ENCODE peak calls at places on chromosomes 5 and 9, in eight cellular contexts. Q, N, T, C, I, O, B and K are unnamed samples.

GRCh38 chr9:91746904-91747303 is 203.1 kb downstream of the ROR2 start:
- DNase-seq in C (no peak), Q (no peak), I (no peak), N (no peak), B (no peak), T (no peak), O (no peak), K (peak; percentile 28)

GRCh38 chr9:131669234-131670172 is 70.4 kb downstream of the RAPGEF1 start:
- DNase-seq in N (no peak), Q (no peak), C (no peak), I (no peak), T (no peak), B (no peak), O (no peak), K (no peak)

GRCh38 chr9:118594428-118594827 is 774.8 kb downstream of the BRINP1 start:
- DNase-seq in N (no peak), Q (no peak), O (no peak), B (no peak), I (no peak), C (no peak), T (no peak), K (no peak)

GRCh38 chr5:137791803-137792202 is 37.6 kb upstream of the HNRNPA0 start:
- DNase-seq in I (no peak), O (no peak), B (no peak), Q (no peak), C (no peak), N (no peak), T (no peak), K (no peak)

GRCh38 chr5:169970911-169971436 is 9.3 kb downstream of the INSYN2B start:
- DNase-seq in Q (peak; percentile 57), N (no peak), O (no peak), B (no peak), T (no peak), C (peak; percentile 27), I (no peak), K (peak; percentile 55)

GRCh38 chr9:3136999-3137675 is 293.2 kb upstream of the PUM3 start:
- DNase-seq in T (no peak), O (no peak), I (no peak), N (no peak), C (peak; percentile 38), Q (no peak), B (no peak), K (no peak)

GRCh38 chr5:174315471-174315870 is 270.0 kb downstream of the NSG2 start:
- DNase-seq in B (no peak), C (no peak), Q (no peak), N (no peak), T (no peak), O (no peak), I (no peak), K (no peak)

GRCh38 chr9:97518909-97519307 is 17.4 kb downstream of the TMOD1 start:
- DNase-seq in I (no peak), O (no peak), Q (no peak), N (no peak), C (peak; percentile 73), T (no peak), B (no peak), K (peak; percentile 40)

GRCh38 chr5:6504677-6505414 is 56.2 kb downstream of the UBE2QL1 start:
- DNase-seq in C (no peak), T (peak; percentile 26), I (no peak), O (no peak), N (no peak), B (no peak), Q (no peak), K (peak; percentile 22)

GRCh38 chr5:143245929-143246561 is 157.4 kb downstream of the NR3C1 start:
- DNase-seq in C (peak; percentile 79), Q (no peak), N (no peak), B (no peak), O (no peak), I (no peak), T (no peak), K (peak; percentile 99)

GRCh38 chr5:56732147-56732546 is 83.2 kb upstream of the MAP3K1 start:
- DNase-seq in C (no peak), O (no peak), Q (no peak), T (no peak), B (no peak), I (no peak), N (no peak), K (no peak)

GRCh38 chr5:147906326-147907095 is at the start of gene C5orf46:
- DNase-seq in Q (no peak), T (no peak), I (no peak), O (no peak), N (no peak), B (no peak), C (no peak), K (peak; percentile 75)

GRCh38 chr9:4147476-4148214 is 152.2 kb downstream of the GLIS3 start:
- DNase-seq in T (no peak), C (no peak), N (no peak), B (no peak), Q (no peak), I (no peak), O (no peak), K (no peak)

GRCh38 chr5:76811214-76811613 is 7.6 kb upstream of the F2RL1 start:
- DNase-seq in C (no peak), N (no peak), T (no peak), I (no peak), O (no peak), B (no peak), Q (no peak), K (peak; percentile 87)

GRCh38 chr9:32294051-32294600 is 90.3 kb upstream of the ACO1 start:
- DNase-seq in O (no peak), Q (no peak), I (no peak), B (no peak), T (no peak), C (no peak), N (no peak), K (no peak)

GRCh38 chr9:7333714-7334113 is 465.9 kb downstream of the DMAC1 start:
- DNase-seq in I (no peak), B (no peak), T (no peak), Q (no peak), N (no peak), C (no peak), O (no peak), K (peak; percentile 36)

GRCh38 chr5:10133830-10134229 is 115.9 kb downstream of the ATPSCKMT start:
- DNase-seq in Q (no peak), T (no peak), C (no peak), I (no peak), O (no peak), N (no peak), B (no peak), K (peak; percentile 14)

GRCh38 chr5:61177716-61178115 is 15.4 kb upstream of the SMIM15 start:
- DNase-seq in C (no peak), B (peak; percentile 58), N (no peak), O (peak; percentile 50), I (peak; percentile 35), Q (no peak), T (no peak), K (no peak)

GRCh38 chr5:77637170-77638074 is 1.1 kb downstream of the OTP start:
- DNase-seq in I (peak; percentile 31), N (no peak), B (no peak), C (no peak), O (no peak), Q (no peak), T (no peak), K (no peak)

DNA sequence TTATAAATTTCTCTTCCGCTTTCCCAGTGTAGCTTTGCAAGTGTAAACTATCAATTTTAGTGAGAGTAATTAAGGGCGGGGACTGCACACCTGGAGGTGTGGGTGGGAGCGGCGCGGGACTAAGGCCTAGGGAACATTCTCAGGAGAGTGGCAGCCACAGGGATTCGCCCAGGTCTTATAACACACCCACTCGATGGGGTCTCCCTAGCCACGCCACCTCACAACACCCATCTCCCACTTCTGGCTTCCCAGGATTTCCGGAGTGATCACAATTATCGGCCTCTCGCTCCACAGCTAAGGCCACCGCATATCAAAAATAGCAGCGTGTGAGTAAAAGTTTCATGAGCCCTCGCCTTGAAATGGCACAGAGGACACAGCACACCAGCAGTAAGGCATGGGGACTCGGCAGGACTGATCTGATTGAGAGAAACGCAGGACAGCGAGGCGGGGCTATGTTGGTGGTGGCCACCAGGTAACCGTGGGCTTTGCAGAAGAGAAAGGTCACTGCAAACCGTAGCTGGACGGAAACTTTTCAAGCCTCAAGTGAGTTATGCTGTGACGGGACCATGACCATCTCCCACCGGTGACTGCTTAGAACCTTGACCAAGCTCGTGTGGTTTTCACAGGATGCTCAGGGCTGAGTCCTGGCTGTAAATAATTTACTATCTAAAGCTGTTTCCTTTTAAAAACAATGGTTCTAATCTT is 1.1 kb upstream of the LPAR1 start:
- DNase-seq in C (no peak), O (peak; percentile 19), B (no peak), T (no peak), N (no peak), Q (peak; percentile 6), I (no peak), K (no peak)
- TF ChIP-seq CTCF in C (no peak), O (no peak), B (no peak), T (no peak), N (no peak), Q (no peak), I (no peak), K (no peak)

GRCh38 chr9:95102572-95102971 is 214.9 kb downstream of the FANCC start:
- DNase-seq in T (no peak), O (no peak), B (no peak), Q (no peak), C (no peak), I (no peak), N (no peak), K (no peak)

GRCh38 chr9:95104966-95105365 is 212.5 kb downstream of the FANCC start:
- DNase-seq in O (no peak), Q (no peak), I (no peak), T (no peak), C (no peak), N (no peak), B (no peak), K (no peak)

GRCh38 chr9:95104088-95104960 is 213.2 kb downstream of the FANCC start:
- DNase-seq in N (no peak), I (no peak), T (no peak), Q (no peak), B (no peak), O (no peak), C (no peak), K (no peak)

GRCh38 chr9:95102001-95102433 is 215.5 kb downstream of the FANCC start:
- DNase-seq in I (no peak), T (no peak), N (no peak), Q (no peak), B (no peak), O (no peak), C (no peak), K (peak; percentile 27)

GRCh38 chr9:95103385-95104087 is 214.0 kb downstream of the FANCC start:
- DNase-seq in O (no peak), T (no peak), B (no peak), Q (peak; percentile 23), C (no peak), N (no peak), I (no peak), K (no peak)
- TF ChIP-seq CTCF in O (no peak), T (no peak), B (no peak), Q (no peak), C (no peak), N (no peak), I (no peak), K (no peak)

GRCh38 chr5:38847549-38848341 is 1.9 kb downstream of the OSMR start:
- DNase-seq in Q (no peak), I (no peak), N (no peak), O (no peak), B (no peak), T (no peak), C (no peak), K (peak; percentile 35)
- TF ChIP-seq CTCF in Q (no peak), I (no peak), N (no peak), O (no peak), B (no peak), T (no peak), C (no peak), K (no peak)

GRCh38 chr9:95504053-95504963 is 12.5 kb downstream of the PTCH1 start:
- DNase-seq in C (no peak), Q (peak; percentile 31), T (no peak), N (peak; percentile 69), I (no peak), B (peak; percentile 60), O (no peak), K (peak; percentile 78)
- TF ChIP-seq CTCF in C (no peak), Q (no peak), T (no peak), N (peak; percentile 62), I (no peak), B (peak; percentile 11), O (no peak), K (no peak)